ENCODE peak calls at places on chromosomes 7 and 10, in four cellular contexts. N, H, X and T are unnamed samples.

GRCh38 chr10:46328853-46329689 is 42.3 kb downstream of the ANTXRL start:
- DNase-seq in X (no peak), H (no peak), N (no peak), T (no peak)

GRCh38 chr7:74197449-74198108 is 12.2 kb upstream of the LAT2 start:
- DNase-seq in X (no peak), H (no peak), N (no peak), T (no peak)

GRCh38 chr7:94375167-94375566 is 19.5 kb upstream of the COL1A2 start:
- DNase-seq in N (peak; percentile 97), X (no peak), H (peak; percentile 19), T (no peak)

GRCh38 chr10:32360241-32360640 is 13.3 kb upstream of the EPC1 start:
- DNase-seq in H (no peak), N (no peak), X (no peak), T (no peak)

GRCh38 chr10:112811741-112812551 is 138.1 kb upstream of the TCF7L2 start:
- DNase-seq in N (peak; percentile 94), X (peak; percentile 43), H (peak; percentile 62), T (no peak)

GRCh38 chr10:18144928-18145327 is 4.7 kb downstream of the CACNB2 start:
- DNase-seq in X (no peak), N (no peak), H (peak; percentile 70), T (no peak)

GRCh38 chr7:85103352-85103751 is 83.5 kb downstream of the SEMA3D start:
- DNase-seq in X (no peak), H (no peak), N (no peak), T (no peak)

GRCh38 chr10:26407406-26407969 is 30.7 kb upstream of the APBB1IP start:
- DNase-seq in N (no peak), X (no peak), H (no peak), T (no peak)

GRCh38 chr10:32958085-32958991 is at the start of gene ITGB1:
- DNase-seq in H (peak; percentile 98), X (peak; percentile 99), N (peak; percentile 95), T (peak; percentile 96)

GRCh38 chr7:138979226-138979979 is 1.8 kb downstream of the KIAA1549 start:
- DNase-seq in H (peak; percentile 77), X (no peak), N (peak; percentile 24), T (no peak)

GRCh38 chr7:8295638-8296361 is 33.8 kb upstream of the ICA1 start:
- DNase-seq in H (peak; percentile 74), X (peak; percentile 48), N (peak; percentile 74), T (no peak)

GRCh38 chr7:125512373-125512772 is 582.7 kb upstream of the POT1 start:
- DNase-seq in X (no peak), H (no peak), N (no peak), T (no peak)

GRCh38 chr10:132942101-132942739 is at the start of gene CFAP46:
- DNase-seq in N (peak; percentile 44), H (peak; percentile 60), X (no peak), T (peak; percentile 48)

GRCh38 chr7:3657201-3657600 is 356.1 kb downstream of the SDK1 start:
- DNase-seq in N (no peak), X (no peak), H (no peak), T (no peak)

GRCh38 chr10:12235116-12235694 is 39.2 kb downstream of the CDC123 start:
- DNase-seq in N (peak; percentile 60), H (no peak), X (no peak), T (no peak)

GRCh38 chr10:120950103-120950561 is 99.0 kb downstream of the WDR11 start:
- DNase-seq in X (no peak), H (no peak), N (peak; percentile 5), T (no peak)

GRCh38 chr7:9240016-9240415 is 806.6 kb downstream of the NXPH1 start:
- DNase-seq in H (no peak), X (no peak), N (no peak), T (no peak)

GRCh38 chr10:30639946-30640786 is 10.6 kb upstream of the LYZL2 start:
- DNase-seq in X (no peak), H (no peak), N (peak; percentile 77), T (no peak)

GRCh38 chr7:7709263-7709662 is 9.1 kb downstream of the RPA3 start:
- DNase-seq in X (no peak), H (no peak), N (no peak), T (no peak)

GRCh38 chr7:42227523-42227922 is 9.5 kb downstream of the GLI3 start:
- DNase-seq in N (no peak), X (no peak), H (no peak), T (no peak)

GRCh38 chr7:138565451-138566114 is 105.5 kb downstream of the TRIM24 start:
- DNase-seq in X (peak; percentile 56), H (no peak), N (peak; percentile 78), T (no peak)

GRCh38 chr7:70000747-70001348 is 402.6 kb downstream of the AUTS2 start:
- DNase-seq in X (no peak), N (no peak), H (no peak), T (no peak)

GRCh38 chr7:80721880-80722595 is 83.6 kb downstream of the CD36 start:
- DNase-seq in H (no peak), N (peak; percentile 92), X (no peak), T (peak; percentile 64)

GRCh38 chr10:18087398-18087797 is 52.8 kb upstream of the CACNB2 start:
- DNase-seq in H (no peak), X (no peak), N (peak; percentile 27), T (no peak)

GRCh38 chr10:9069136-9069535 is 1014.6 kb downstream of the GATA3 start:
- DNase-seq in X (no peak), H (no peak), N (no peak), T (no peak)

GRCh38 chr10:127349737-127350136 is 153.3 kb upstream of the INSYN2A start:
- DNase-seq in X (no peak), H (no peak), N (peak; percentile 53), T (no peak)

GRCh38 chr10:44991571-44991970 is 9.2 kb upstream of the ZNF22 start:
- DNase-seq in H (peak; percentile 85), X (no peak), N (no peak), T (no peak)

GRCh38 chr10:128852449-128852848 is 614.6 kb upstream of the MGMT start:
- DNase-seq in N (no peak), X (no peak), H (no peak), T (no peak)
- H3K27ac ChIP-seq in N (no peak overlapping the region), X (no peak overlapping the region), H (no peak overlapping the region), T (no peak overlapping the region)

GRCh38 chr7:27189560-27190283 is 4.7 kb upstream of the HOXA11 start:
- DNase-seq in X (peak; percentile 28), H (peak; percentile 6), N (no peak), T (no peak)

GRCh38 chr7:27191716-27192545 is 6.9 kb upstream of the HOXA11 start:
- DNase-seq in X (no peak), H (peak; percentile 16), N (no peak), T (peak; percentile 53)

GRCh38 chr7:27188666-27189559 is 3.9 kb upstream of the HOXA11 start:
- DNase-seq in N (no peak), H (peak; percentile 10), X (peak; percentile 37), T (peak; percentile 77)

GRCh38 chr7:27191081-27191715 is 6.2 kb upstream of the HOXA11 start:
- DNase-seq in X (no peak), N (no peak), H (peak; percentile 8), T (no peak)

DNA sequence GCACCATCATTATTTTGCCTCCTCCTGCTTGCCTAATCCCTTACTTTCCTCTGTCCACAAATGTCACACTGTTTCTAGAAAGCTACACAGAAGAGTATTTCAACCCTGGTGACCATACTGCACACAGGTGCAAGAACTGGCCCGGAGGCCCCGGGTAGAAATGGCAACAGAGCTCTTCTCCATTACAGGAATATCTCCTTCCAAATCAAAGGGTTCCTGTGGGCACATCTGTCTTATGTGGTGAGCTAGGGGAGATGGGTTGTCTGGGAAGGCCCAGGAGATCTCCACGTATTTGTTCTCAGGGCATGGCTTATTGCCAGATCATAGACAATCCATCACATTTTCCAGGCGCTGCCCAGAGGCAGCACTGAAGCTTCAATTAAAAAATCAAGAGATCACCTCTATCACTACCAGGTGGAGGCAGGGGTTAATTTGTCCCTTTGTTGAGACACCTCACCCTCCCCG is 5.3 kb upstream of the HOXA11 start:
- DNase-seq in N (no peak), X (no peak), H (peak; percentile 1), T (no peak)
- TF ChIP-seq POLR2A in N (no peak), X (no peak), H (no peak), T (no peak)

DNA sequence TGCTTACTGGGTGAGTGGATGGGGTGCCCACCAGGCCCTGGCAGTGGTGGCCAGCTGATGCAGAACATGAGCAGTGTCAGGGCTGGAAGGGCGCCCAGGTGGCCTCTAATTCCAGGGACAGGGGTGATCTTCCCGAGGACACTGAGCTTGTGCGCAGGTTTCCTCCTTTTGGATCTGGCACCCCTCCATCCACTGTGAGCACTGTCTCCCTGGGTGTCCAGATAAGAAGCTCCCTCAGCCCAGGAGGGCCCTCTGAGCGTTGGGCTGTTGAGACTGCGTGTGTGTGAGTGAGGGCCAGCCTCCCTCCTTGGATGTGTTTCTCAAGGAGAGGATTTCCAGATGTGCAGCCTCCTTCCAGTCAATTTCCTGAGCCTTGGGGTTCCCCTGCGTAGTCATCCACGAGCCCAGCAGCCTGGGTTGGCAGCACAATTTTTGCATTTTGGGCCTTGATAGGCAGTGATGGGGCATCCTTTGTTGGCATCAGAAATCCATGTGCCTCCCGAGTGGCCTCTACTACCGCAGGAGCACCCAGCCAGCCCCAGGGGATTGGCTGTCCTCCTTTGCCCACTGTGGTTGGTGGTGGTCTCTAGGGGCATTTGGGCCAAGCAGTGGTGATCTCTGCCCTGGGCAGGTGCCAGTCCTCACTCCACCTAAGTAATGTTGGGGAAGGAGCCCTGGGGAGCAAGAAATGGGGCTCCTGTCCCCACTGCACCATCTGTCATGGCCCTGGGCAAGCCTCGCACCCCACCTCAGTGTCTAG is 20.9 kb upstream of the BTBD16 start:
- DNase-seq in X (no peak), N (no peak), H (no peak), T (no peak)
- H3K27me3 ChIP-seq in X (no peaks in the 10 kb centered on the region), N (no peaks in the 10 kb centered on the region), H (no peaks in the 10 kb centered on the region), T (no peaks in the 10 kb centered on the region)

GRCh38 chr7:5479941-5480517 is 56.4 kb upstream of the TNRC18 start:
- DNase-seq in H (no peak), X (no peak), N (no peak), T (no peak)

GRCh38 chr7:5477723-5478531 is 54.3 kb upstream of the TNRC18 start:
- DNase-seq in N (no peak), H (no peak), X (no peak), T (peak; percentile 55)

GRCh38 chr7:5477126-5477525 is 53.5 kb upstream of the TNRC18 start:
- DNase-seq in H (no peak), X (no peak), N (no peak), T (no peak)

GRCh38 chr7:5478568-5479045 is 55.0 kb upstream of the TNRC18 start:
- DNase-seq in H (no peak), X (no peak), N (no peak), T (no peak)

GRCh38 chr7:5479133-5479745 is 55.6 kb upstream of the TNRC18 start:
- DNase-seq in X (no peak), H (no peak), N (peak; percentile 31), T (no peak)
- H3K27ac ChIP-seq in X (no peak overlapping the region), H (no peak overlapping the region), N (no peak overlapping the region), T (no peak overlapping the region)

DNA sequence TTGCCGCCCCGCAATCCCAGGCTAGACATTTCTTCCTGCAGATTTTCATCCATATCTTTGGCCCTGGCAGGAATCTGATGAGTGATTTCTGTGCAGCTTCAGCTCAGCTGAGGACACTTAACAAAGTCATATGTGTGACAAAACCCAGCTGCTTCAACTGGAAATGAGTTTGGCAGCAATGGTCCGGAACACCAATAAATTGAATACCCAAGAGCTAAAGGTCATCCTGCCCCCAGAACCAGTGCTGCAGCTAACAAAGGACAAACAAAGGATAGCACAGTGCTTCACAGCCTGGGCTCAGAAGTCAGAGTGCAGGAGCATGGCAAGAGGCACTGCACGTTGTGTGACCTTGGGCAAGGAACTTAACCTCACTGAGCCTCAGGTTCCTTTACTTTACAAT is 40.0 kb upstream of the TRIL start:
- DNase-seq in H (no peak), X (no peak), N (no peak), T (no peak)
- TF ChIP-seq POLR2A in H (no peak), X (no peak), N (no peak), T (no peak)

GRCh38 chr7:96144260-96144526 is 177.7 kb downstream of the SLC25A13 start:
- DNase-seq in N (peak; percentile 18), X (no peak), H (no peak), T (no peak)
- H3K27me3 ChIP-seq in N (no peaks in the 10 kb centered on the region), X (no peaks in the 10 kb centered on the region), H (no peaks in the 10 kb centered on the region), T (no peaks in the 10 kb centered on the region)